ENCODE peak calls at places on chromosomes 5 and 9, in four cellular contexts. N is EH, X is HS-5, Y is frontal cortex. W is an unnamed sample.
A peak's percentile ranks its signal among the peaks of the same experiment; 100 is the strongest.

GRCh38 chr9:21060919-21061561 is 16.7 kb downstream of the IFNB1 start:
- DNase-seq in N (peak; percentile 68), X (no peak), Y (no peak), W (no peak)

GRCh38 chr9:137286980-137287383 is 9.5 kb downstream of the TOR4A start:
- DNase-seq in N (peak; percentile 67), X (no peak), Y (no peak), W (no peak)

GRCh38 chr5:115685966-115686691 is 60.3 kb upstream of the TMED7 start:
- DNase-seq in N (peak; percentile 72), X (no peak), Y (no peak), W (no peak)

GRCh38 chr5:149381261-149381985 is 2.3 kb upstream of the IL17B start:
- DNase-seq in N (no peak), X (no peak), Y (no peak), W (no peak)

GRCh38 chr5:181166812-181167733 is 19.7 kb downstream of the OR2V2 start:
- DNase-seq in N (peak; percentile 41), X (no peak), Y (no peak), W (no peak)

GRCh38 chr5:53463909-53464621 is 16.4 kb upstream of the FST start:
- DNase-seq in N (peak; percentile 18), X (no peak), Y (no peak), W (no peak)

GRCh38 chr9:5941214-5941613 is 50.5 kb downstream of the MLANA start:
- DNase-seq in N (no peak), X (no peak), Y (no peak), W (no peak)

GRCh38 chr5:139141841-139142240 is 56.3 kb downstream of the SIL1 start:
- DNase-seq in N (no peak), X (no peak), Y (no peak), W (no peak)

GRCh38 chr9:111902396-111903147 is 6.0 kb downstream of the UGCG start:
- DNase-seq in N (peak; percentile 80), X (no peak), Y (no peak), W (no peak)

GRCh38 chr5:138177936-138178515 is 404 bp downstream of the BRD8 start:
- DNase-seq in N (peak; percentile 39), X (peak; percentile 3), Y (no peak), W (no peak)

GRCh38 chr5:10257870-10258269 is 7.8 kb downstream of the CCT5 start:
- DNase-seq in N (no peak), X (no peak), Y (no peak), W (no peak)

GRCh38 chr5:77644443-77645157 is 6.1 kb upstream of the OTP start:
- DNase-seq in N (no peak), X (no peak), Y (peak; percentile 42), W (no peak)

GRCh38 chr5:143207563-143208364 is 195.7 kb downstream of the NR3C1 start:
- DNase-seq in N (no peak), X (no peak), Y (no peak), W (no peak)

W was measured in epithelial cell of prostate.